ENCODE peak calls at places on chromosomes 16 and 17, in four cellular contexts. F is PC-3, R is neural progenitor cell, L is GM23338. S is an unnamed sample.

GRCh38 chr16:4392382-4393242 is 21.0 kb downstream of the VASN start:
- DNase-seq in F (no peak), R (peak; percentile 68), L (peak; percentile 96), S (peak; percentile 92)

GRCh38 chr16:9378876-9379275 is 287.4 kb downstream of the HAPSTR1 start:
- DNase-seq in F (no peak), R (no peak), L (no peak), S (no peak)

GRCh38 chr16:84836234-84836647 is 16.5 kb downstream of the CRISPLD2 start:
- DNase-seq in F (peak; percentile 57), R (peak; percentile 85), L (peak; percentile 86), S (peak; percentile 100)

GRCh38 chr17:6948562-6948961 is 47.3 kb upstream of the ALOX12 start:
- DNase-seq in F (peak; percentile 44), R (no peak), L (no peak), S (peak; percentile 41)

GRCh38 chr16:75023019-75023418 is 24.2 kb downstream of the ZNRF1 start:
- DNase-seq in F (no peak), R (no peak), L (no peak), S (peak; percentile 66)

GRCh38 chr16:12173121-12173520 is 196.6 kb downstream of the SNX29 start:
- DNase-seq in F (no peak), R (no peak), L (no peak), S (no peak)

GRCh38 chr17:79714129-79714528 is 16.6 kb upstream of the ENPP7 start:
- DNase-seq in F (no peak), R (no peak), L (no peak), S (no peak)

GRCh38 chr16:626787-627457 is 3.9 kb upstream of the WFIKKN1 start:
- DNase-seq in F (peak; percentile 92), R (no peak), L (no peak), S (peak; percentile 99)

GRCh38 chr16:2686912-2687507 is 4.7 kb downstream of the KCTD5 start:
- DNase-seq in F (no peak), R (no peak), L (no peak), S (no peak)

GRCh38 chr17:50279181-50279526 is 4.9 kb downstream of the TMEM92 start:
- DNase-seq in F (peak; percentile 82), R (no peak), L (no peak), S (peak; percentile 52)

GRCh38 chr16:1183235-1183907 is 30.5 kb downstream of the CACNA1H start:
- DNase-seq in F (no peak), R (peak; percentile 75), L (no peak), S (peak; percentile 72)

GRCh38 chr17:74512041-74512440 is 19.2 kb downstream of the CD300LB start:
- DNase-seq in F (peak; percentile 83), R (no peak), L (no peak), S (peak; percentile 94)

GRCh38 chr17:81328925-81329278 is 33.8 kb upstream of the SLC38A10 start:
- DNase-seq in F (peak; percentile 43), R (no peak), L (no peak), S (peak; percentile 31)
- H3K4me3 ChIP-seq in F (peak overlapping the region; percentile 47), R (no peak overlapping the region), L (no peak overlapping the region), S (no peak overlapping the region)

GRCh38 chr16:67249178-67249759 is 490 bp downstream of the SLC9A5 start:
- DNase-seq in F (no peak), R (no peak), L (peak; percentile 59), S (peak; percentile 45)
- TF ChIP-seq EZH2 in F (no peak), R (no peak), L (no peak), S (no peak)

GRCh38 chr16:58414938-58415451 is 22.7 kb downstream of the GINS3 start:
- DNase-seq in F (no peak), R (no peak), L (no peak), S (no peak)
- H3F3A ChIP-seq in F (no peaks in the 10 kb centered on the region), R (peaks cover 18% of the 10 kb centered on the region), L (no peaks in the 10 kb centered on the region), S (no peaks in the 10 kb centered on the region)

GRCh38 chr16:80417706-80418105 is 123.1 kb upstream of the DYNLRB2 start:
- DNase-seq in F (no peak), R (no peak), L (no peak), S (no peak)
- H3K4me3 ChIP-seq in F (no peak overlapping the region), R (no peak overlapping the region), L (no peak overlapping the region), S (no peak overlapping the region)

GRCh38 chr16:25692734-25693508 is 1.2 kb downstream of the HS3ST4 start:
- DNase-seq in F (no peak), R (peak; percentile 79), L (peak; percentile 62), S (no peak)
- TF ChIP-seq EZH2 in F (no peak), R (peak; percentile 68), L (no peak), S (no peak)

GRCh38 chr17:1368588-1368987 is 31.4 kb downstream of the YWHAE start:
- DNase-seq in F (no peak), R (no peak), L (no peak), S (no peak)

GRCh38 chr17:1374426-1375177 is 25.4 kb downstream of the YWHAE start:
- DNase-seq in F (no peak), R (no peak), L (no peak), S (no peak)

GRCh38 chr17:1373710-1374237 is 26.2 kb downstream of the YWHAE start:
- DNase-seq in F (no peak), R (no peak), L (no peak), S (no peak)

GRCh38 chr17:1372618-1373017 is 27.4 kb downstream of the YWHAE start:
- DNase-seq in F (no peak), R (no peak), L (no peak), S (no peak)

DNA sequence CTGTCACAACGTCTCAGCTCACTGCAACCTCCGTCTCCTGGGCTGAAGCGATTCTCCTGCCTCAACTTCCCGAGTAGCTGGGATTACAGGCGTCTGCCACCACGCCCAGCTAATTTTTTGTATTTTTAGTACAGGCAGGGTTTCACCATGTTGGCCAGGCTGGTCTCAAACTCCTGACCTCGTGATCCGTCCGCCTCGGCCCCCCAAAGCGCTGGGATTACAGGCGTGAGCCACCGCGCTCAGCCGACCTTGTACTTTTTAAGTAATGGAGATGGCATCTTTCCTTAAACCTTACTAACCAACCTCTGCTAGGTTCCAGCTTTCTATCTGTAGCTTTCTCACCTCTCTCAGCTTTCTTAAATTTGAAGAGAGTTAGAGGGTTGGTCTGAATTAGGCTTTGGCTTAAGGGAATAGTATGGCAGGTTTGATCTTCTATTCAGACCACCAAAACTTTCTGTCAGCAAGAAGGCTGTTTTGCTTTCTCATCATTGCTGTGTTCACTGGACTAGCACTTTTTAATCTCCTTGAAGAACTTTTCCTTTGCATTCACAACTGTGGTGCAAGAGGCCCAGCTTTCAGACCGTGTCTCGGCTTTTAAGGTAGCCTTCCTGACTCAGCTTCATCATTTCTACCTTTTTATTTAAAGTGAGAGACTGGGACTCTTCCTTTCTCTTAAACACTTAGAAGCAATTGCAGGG is 28.0 kb downstream of the YWHAE start:
- DNase-seq in F (no peak), R (no peak), L (no peak), S (no peak)
- H3F3A ChIP-seq in F (peaks cover 7% of the 10 kb centered on the region), R (peaks cover 57% of the 10 kb centered on the region), L (peaks cover 41% of the 10 kb centered on the region), S (peaks cover 61% of the 10 kb centered on the region)

GRCh38 chr17:1908699-1909309 is 79.0 kb downstream of the RPA1 start:
- DNase-seq in F (peak; percentile 78), R (peak; percentile 87), L (peak; percentile 87), S (peak; percentile 85)
- H3K4me3 ChIP-seq in F (peak overlapping the region; percentile 64), R (peak overlapping the region; percentile 48), L (peak overlapping the region; percentile 48), S (peak overlapping the region; percentile 62)

S was measured in GM23248.